ENCODE peak calls at places on chromosome 21, in six cellular contexts. Q, I, X, A, N and F are unnamed samples.
A peak's percentile ranks its signal among the peaks of the same experiment; 100 is the strongest.

GRCh38 chr21:43363506-43364260 is 63.2 kb downstream of the SIK1 start:
- DNase-seq in Q (no peak), I (no peak), X (no peak), A (no peak), N (no peak), F (no peak)

GRCh38 chr21:34227386-34227852 is 136.4 kb upstream of the KCNE2 start:
- DNase-seq in Q (no peak), I (no peak), X (peak; percentile 45), A (peak; percentile 6), N (peak; percentile 19), F (no peak)

GRCh38 chr21:27771938-27772505 is 805.1 kb upstream of the ADAMTS5 start:
- DNase-seq in Q (no peak), I (no peak), X (no peak), A (no peak), N (no peak), F (no peak)

GRCh38 chr21:43718872-43719747 is at the start of gene PDXK:
- DNase-seq in Q (peak; percentile 82), I (peak; percentile 75), X (peak; percentile 77), A (peak; percentile 64), N (no peak), F (peak; percentile 78)

GRCh38 chr21:38993561-38993960 is 187.8 kb downstream of the ETS2 start:
- DNase-seq in Q (no peak), I (no peak), X (peak; percentile 92), A (peak; percentile 94), N (peak; percentile 79), F (no peak)

GRCh38 chr21:46374761-46375389 is 50.9 kb downstream of the PCNT start:
- DNase-seq in Q (no peak), I (no peak), X (no peak), A (no peak), N (no peak), F (no peak)

GRCh38 chr21:33411949-33412430 is 8.8 kb downstream of the IFNGR2 start:
- DNase-seq in Q (no peak), I (no peak), X (no peak), A (no peak), N (no peak), F (no peak)

GRCh38 chr21:45172408-45172807 is 98.0 kb downstream of the ADARB1 start:
- DNase-seq in Q (no peak), I (no peak), X (no peak), A (no peak), N (no peak), F (no peak)

GRCh38 chr21:16519012-16519411 is 789.2 kb downstream of the USP25 start:
- DNase-seq in Q (no peak), I (no peak), X (no peak), A (no peak), N (no peak), F (no peak)

GRCh38 chr21:46393451-46393940 is 65.2 kb upstream of the DIP2A start:
- DNase-seq in Q (no peak), I (no peak), X (no peak), A (peak; percentile 24), N (no peak), F (no peak)

GRCh38 chr21:43777953-43778352 is 1.8 kb upstream of the CSTB start:
- DNase-seq in Q (no peak), I (no peak), X (no peak), A (no peak), N (no peak), F (no peak)

GRCh38 chr21:24272527-24272938 is 1334.7 kb downstream of the MRPL39 start:
- DNase-seq in Q (no peak), I (no peak), X (no peak), A (no peak), N (no peak), F (no peak)

GRCh38 chr21:38800924-38801744 is 4.6 kb upstream of the ETS2 start:
- DNase-seq in Q (no peak), I (no peak), X (no peak), A (no peak), N (no peak), F (no peak)

GRCh38 chr21:14850394-14850793 is 214.4 kb downstream of the NRIP1 start:
- DNase-seq in Q (no peak), I (no peak), X (peak; percentile 71), A (peak; percentile 10), N (no peak), F (no peak)

GRCh38 chr21:44530903-44531605 is 8.9 kb downstream of the KRTAP10-1 start:
- DNase-seq in Q (peak; percentile 6), I (no peak), X (no peak), A (no peak), N (no peak), F (no peak)

GRCh38 chr21:45982758-45983731 is 1.5 kb downstream of the COL6A1 start:
- DNase-seq in Q (peak; percentile 42), I (no peak), X (no peak), A (no peak), N (no peak), F (no peak)

GRCh38 chr21:34930971-34931370 is 118.1 kb downstream of the RUNX1 start:
- DNase-seq in Q (no peak), I (no peak), X (peak; percentile 54), A (peak; percentile 49), N (no peak), F (no peak)

GRCh38 chr21:46037338-46038325 is 56.1 kb downstream of the COL6A1 start:
- DNase-seq in Q (no peak), I (no peak), X (no peak), A (no peak), N (no peak), F (no peak)

GRCh38 chr21:23402929-23403520 is 2204.3 kb downstream of the MRPL39 start:
- DNase-seq in Q (no peak), I (no peak), X (no peak), A (no peak), N (no peak), F (no peak)

GRCh38 chr21:22961248-22961647 is 1963.0 kb downstream of the NCAM2 start:
- DNase-seq in Q (no peak), I (no peak), X (no peak), A (no peak), N (no peak), F (no peak)

GRCh38 chr21:43318841-43319781 is 107.8 kb downstream of the SIK1 start:
- DNase-seq in Q (no peak), I (no peak), X (peak; percentile 87), A (peak; percentile 78), N (no peak), F (no peak)

GRCh38 chr21:43300496-43301423 is 126.2 kb downstream of the SIK1 start:
- DNase-seq in Q (no peak), I (no peak), X (peak; percentile 16), A (peak; percentile 33), N (no peak), F (no peak)

GRCh38 chr21:45318146-45318555 is 30.5 kb upstream of the POFUT2 start:
- DNase-seq in Q (no peak), I (no peak), X (no peak), A (no peak), N (no peak), F (no peak)

GRCh38 chr21:45074818-45075605 is 632 bp downstream of the ADARB1 start:
- DNase-seq in Q (peak; percentile 56), I (no peak), X (no peak), A (no peak), N (no peak), F (no peak)

GRCh38 chr21:41763398-41763931 is 3.4 kb downstream of the RIPK4 start:
- DNase-seq in Q (peak; percentile 46), I (no peak), X (no peak), A (no peak), N (no peak), F (no peak)
- TF ChIP-seq CTCF in Q (no peak), I (no peak), X (no peak), A (no peak), N (no peak), F (no peak)

DNA sequence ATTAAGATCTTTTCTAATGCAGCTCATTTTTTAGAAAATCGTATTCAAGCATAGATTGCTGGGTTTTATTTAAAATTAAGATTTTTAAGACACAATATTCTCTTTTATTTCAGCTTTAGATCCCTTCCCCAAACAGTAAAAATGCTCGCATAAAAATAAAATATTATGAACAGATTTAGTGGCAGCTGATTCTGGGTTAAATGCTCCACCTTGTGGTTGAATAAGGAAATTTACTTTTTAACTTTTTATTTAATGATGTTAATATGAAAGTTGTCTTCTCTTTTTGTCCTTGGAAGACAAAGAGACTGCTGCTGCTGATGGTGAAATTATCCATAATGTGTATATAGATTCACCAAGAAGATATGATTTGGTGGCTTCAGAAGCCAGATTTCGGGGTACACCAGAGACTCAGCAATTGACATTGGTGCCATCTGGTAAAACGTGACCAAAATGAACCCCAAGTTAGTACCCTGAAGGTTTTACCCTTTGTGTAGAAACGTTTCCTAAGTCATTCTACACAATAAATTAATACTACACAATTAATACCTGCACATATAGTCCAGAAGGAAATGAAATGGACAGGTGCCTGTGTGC is 128.0 kb downstream of the ADAMTS1 start:
- DNase-seq in Q (no peak), I (no peak), X (peak; percentile 31), A (peak; percentile 31), N (no peak), F (no peak)
- TF ChIP-seq CTCF in Q (peak; percentile 69), I (peak; percentile 68), X (peak; percentile 64), A (peak; percentile 58), N (peak; percentile 61), F (peak; percentile 77)

DNA sequence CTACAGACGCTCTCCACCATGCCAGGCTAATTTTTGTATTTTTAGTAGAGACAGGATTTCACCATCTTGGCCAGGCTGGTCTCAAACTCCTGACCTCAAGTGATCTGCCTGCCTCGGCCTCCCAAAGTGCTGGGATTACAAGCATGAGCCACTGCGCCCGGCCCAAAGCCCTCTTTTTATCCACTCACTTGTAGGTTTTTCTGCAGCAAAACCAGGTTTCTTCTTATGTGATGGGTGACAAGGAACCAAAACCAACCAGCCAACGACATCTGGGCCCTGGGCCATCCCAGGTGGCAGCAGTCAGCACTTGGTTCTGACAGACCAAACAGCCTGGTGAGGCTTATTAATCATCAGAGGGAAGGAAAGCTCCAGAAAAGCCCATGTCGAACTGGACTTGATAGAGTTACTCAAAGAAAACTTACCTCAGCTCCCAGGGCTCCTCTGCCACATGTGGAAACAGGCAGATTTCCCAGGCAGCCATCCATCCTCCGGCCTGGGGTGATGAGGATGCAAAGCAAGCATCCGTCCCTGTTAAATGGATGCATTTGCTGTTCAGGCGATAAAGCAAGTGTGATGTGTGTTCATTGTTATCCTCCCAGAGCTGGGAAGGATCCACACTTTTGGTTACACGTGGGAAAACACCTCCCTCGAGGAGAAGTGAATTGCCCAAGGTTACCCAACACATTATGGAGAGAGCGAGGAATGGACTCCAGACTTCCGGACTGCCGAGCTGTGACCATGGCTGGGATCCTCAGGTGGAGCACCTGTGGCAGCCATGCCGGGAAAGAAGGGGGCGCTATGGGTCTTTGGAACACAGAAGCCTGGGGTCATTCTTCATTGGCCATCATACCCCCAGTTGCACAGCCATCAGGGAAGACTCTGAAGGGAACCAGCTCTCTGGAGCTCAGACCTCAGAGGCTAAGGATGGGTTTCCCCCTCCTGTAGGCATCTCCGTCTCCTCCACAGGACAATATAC is 118.8 kb downstream of the HUNK start:
- DNase-seq in Q (peak; percentile 72), I (no peak), X (no peak), A (no peak), N (no peak), F (no peak)
- TF ChIP-seq CTCF in Q (peak; percentile 37), I (no peak), X (no peak), A (no peak), N (no peak), F (no peak)

DNA sequence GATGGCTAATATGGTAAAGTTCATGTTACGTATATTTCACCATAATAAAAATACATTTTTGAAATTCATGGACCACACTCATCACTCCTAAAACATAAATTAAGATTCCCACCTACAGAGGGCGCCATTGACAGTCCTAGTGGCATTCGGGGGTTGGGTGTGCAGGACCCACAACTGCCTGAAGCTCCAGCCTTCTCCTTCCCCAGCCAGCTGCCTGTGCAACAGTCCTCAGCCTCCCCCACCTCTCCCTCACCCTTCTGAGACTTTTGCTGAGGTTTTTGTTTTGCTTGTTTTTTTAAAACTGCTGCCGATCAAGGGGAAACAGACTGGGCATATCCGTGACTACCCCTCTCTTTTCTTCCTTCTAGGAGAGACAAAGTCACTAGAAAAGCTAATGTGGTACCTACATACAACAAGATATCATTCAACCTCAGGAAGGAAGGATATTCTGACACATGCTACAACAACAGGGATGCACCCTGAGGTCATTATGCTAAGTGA is 9.3 kb upstream of the EVA1C start:
- DNase-seq in Q (peak; percentile 58), I (peak; percentile 56), X (peak; percentile 73), A (peak; percentile 73), N (no peak), F (peak; percentile 33)
- TF ChIP-seq CTCF in Q (peak; percentile 59), I (peak; percentile 65), X (peak; percentile 87), A (peak; percentile 76), N (peak; percentile 75), F (peak; percentile 79)